ENCODE peak calls at places on chromosomes 7 and 10, in nine cellular contexts. C is fibroblast of villous mesenchyme; M is fibroblast of lung; D is CD8-positive, alpha-beta T cell; R is mucosa of descending colon; T is endothelial cell; I is AG04450; Z is hepatocyte; K is HCT116. L is an unnamed sample.

GRCh38 chr7:44961844-44962482 is 16.9 kb downstream of the MYO1G start:
- DNase-seq in C (no peak), M (no peak), D (peak), R (no peak), T (no peak), I (no peak), Z (no peak), K (no peak), L (no peak)

GRCh38 chr7:64618785-64619456 is 47.0 kb upstream of the ZNF107 start:
- DNase-seq in C (peak), M (peak), D (no peak), R (no peak), T (peak), I (no peak), Z (no peak), K (peak), L (no peak)

GRCh38 chr7:21944616-21945373 is 904 bp downstream of the CDCA7L start:
- DNase-seq in C (peak), M (peak), D (peak), R (peak), T (peak), I (no peak), Z (peak), K (peak), L (peak)

GRCh38 chr7:5237286-5237685 is 45.5 kb upstream of the SLC29A4 start:
- DNase-seq in C (peak), M (peak), D (no peak), R (peak), T (no peak), I (no peak), Z (peak), K (no peak), L (no peak)

GRCh38 chr7:155951554-155952158 is 139.4 kb upstream of the SHH start:
- DNase-seq in C (peak), M (peak), D (no peak), R (no peak), T (peak), I (peak), Z (peak), K (peak), L (no peak)

GRCh38 chr7:138161600-138162081 is 85.4 kb downstream of the AKR1D1 start:
- DNase-seq in C (peak), M (peak), D (peak), R (peak), T (peak), I (peak), Z (peak), K (peak), L (peak)

GRCh38 chr7:30843741-30844482 is 67.7 kb upstream of the AQP1 start:
- DNase-seq in C (no peak), M (no peak), D (no peak), R (no peak), T (no peak), I (no peak), Z (no peak), K (no peak), L (peak)

GRCh38 chr10:71255817-71256660 is 43.7 kb downstream of the UNC5B start:
- DNase-seq in C (peak), M (peak), D (no peak), R (peak), T (no peak), I (peak), Z (peak), K (peak), L (no peak)

DNA sequence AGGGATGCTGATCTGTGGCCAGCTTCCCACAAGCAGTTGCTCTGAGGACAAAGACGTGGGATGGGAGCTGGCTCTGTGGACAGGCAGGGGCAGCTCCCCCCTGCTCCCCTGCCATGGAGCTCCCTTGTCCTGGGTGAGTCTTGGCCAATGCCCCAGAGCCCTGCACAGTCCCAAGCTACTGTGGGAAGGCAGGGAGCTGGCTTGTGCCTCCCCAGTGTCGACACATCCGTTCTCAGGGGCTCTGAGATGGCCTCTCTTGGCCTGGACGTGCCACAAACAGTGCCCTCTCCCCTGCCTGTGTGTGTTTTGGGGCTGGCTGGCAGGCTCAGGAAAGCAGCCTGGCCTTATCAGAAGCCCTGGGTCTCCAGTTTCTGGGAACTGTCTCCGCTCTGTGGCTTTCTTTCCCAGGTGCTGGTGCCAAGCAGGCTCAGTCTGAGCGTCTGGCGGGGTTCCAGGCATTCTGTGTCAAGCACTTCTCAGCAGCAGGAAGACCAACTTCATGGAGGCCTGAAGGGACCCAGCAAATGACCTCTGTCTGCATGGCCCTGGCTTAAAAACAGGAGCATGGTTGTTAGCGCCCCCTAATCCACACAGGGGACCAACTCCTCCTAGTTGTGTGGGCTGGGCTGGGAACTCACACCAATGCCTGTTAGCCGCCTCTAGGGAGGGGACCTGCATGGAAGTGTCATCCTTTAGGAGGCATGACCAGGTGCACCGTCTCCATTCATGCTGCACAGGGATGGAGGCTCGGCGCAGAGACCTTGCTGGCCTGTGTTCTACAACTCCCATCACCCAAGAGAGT is 375.2 kb downstream of the RPS24 start:
- DNase-seq in C (no peak), M (peak), D (no peak), R (no peak), T (no peak), I (no peak), Z (peak), K (no peak), L (peak)
- TF ChIP-seq CTCF in C (no peak), M (no peak), D (no peak), R (no peak), T (no peak), I (no peak), Z (no peak), K (no peak), L (no peak)

DNA sequence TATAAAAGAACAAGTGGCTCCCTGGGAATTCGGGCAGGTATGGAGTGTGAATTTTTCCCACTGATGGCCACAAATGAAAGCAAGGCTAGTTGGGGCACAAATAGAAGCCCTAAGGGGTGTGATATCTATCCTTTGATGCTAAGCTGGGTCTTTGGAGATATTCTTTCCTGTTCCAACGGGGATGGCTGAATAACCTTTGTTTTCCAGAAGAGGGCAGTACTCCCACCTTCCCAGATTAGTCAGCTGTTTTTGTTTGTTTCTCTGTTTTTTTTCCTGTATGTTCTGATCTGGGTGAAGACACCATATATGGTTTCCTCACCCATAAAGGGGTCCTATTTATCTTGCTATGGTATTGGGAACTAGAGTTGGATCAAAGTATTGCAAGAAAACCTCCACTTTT is 947.7 kb upstream of the SORCS1 start:
- DNase-seq in C (peak), M (no peak), D (no peak), R (no peak), T (no peak), I (no peak), Z (no peak), K (no peak), L (no peak)
- TF ChIP-seq CTCF in C (peak), M (no peak), D (no peak), R (no peak), T (peak), I (no peak), Z (peak), K (no peak), L (no peak)

GRCh38 chr10:98885380-98885779 is 350.3 kb downstream of the HPSE2 start:
- DNase-seq in C (no peak), M (no peak), D (no peak), R (no peak), T (no peak), I (no peak), Z (no peak), K (no peak), L (no peak)
- TF ChIP-seq CTCF in C (no peak), M (no peak), D (no peak), R (no peak), T (no peak), I (no peak), Z (no peak), K (no peak), L (no peak)

GRCh38 chr7:20310963-20311742 is 19.5 kb upstream of the ITGB8 start:
- DNase-seq in C (peak), M (peak), D (no peak), R (no peak), T (no peak), I (no peak), Z (peak), K (peak), L (no peak)
- TF ChIP-seq CTCF in C (peak), M (no peak), D (no peak), R (no peak), T (peak), I (peak), Z (peak), K (peak), L (peak)

GRCh38 chr7:37435156-37435555 is 13.5 kb downstream of the ELMO1 start:
- DNase-seq in C (no peak), M (no peak), D (no peak), R (no peak), T (no peak), I (no peak), Z (no peak), K (no peak), L (no peak)

GRCh38 chr7:37431413-37431812 is 17.3 kb downstream of the ELMO1 start:
- DNase-seq in C (no peak), M (no peak), D (no peak), R (no peak), T (no peak), I (no peak), Z (no peak), K (no peak), L (no peak)

GRCh38 chr7:37432240-37432917 is 16.3 kb downstream of the ELMO1 start:
- DNase-seq in C (no peak), M (no peak), D (no peak), R (no peak), T (no peak), I (no peak), Z (no peak), K (no peak), L (no peak)

GRCh38 chr7:37430644-37431043 is 18.0 kb downstream of the ELMO1 start:
- DNase-seq in C (no peak), M (no peak), D (no peak), R (no peak), T (no peak), I (no peak), Z (no peak), K (no peak), L (no peak)

GRCh38 chr7:37433166-37433565 is 15.5 kb downstream of the ELMO1 start:
- DNase-seq in C (no peak), M (no peak), D (no peak), R (no peak), T (no peak), I (no peak), Z (no peak), K (no peak), L (no peak)
- TF ChIP-seq CTCF in C (no peak), M (no peak), D (no peak), R (no peak), T (no peak), I (no peak), Z (peak), K (no peak), L (no peak)

DNA sequence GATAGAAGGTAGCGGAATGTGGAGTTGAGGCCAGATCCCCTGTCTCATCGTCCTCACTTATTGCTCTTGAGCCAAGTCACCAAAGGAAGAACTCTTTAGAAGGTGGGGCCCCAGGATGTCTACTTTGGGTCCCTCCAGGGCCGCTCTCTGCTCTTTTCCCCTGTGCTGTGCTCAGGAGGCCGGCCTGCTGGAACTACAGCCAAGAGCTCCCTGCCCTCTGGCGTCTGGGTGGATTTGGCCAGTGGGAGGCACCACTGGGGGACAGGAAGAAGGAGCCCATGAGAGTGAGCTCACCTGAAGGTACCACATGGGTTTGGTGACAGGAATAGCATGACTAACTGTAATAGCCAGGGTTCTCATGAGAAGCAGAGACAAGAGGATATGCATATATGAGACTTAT is 97.7 kb upstream of the FAM180A start:
- DNase-seq in C (no peak), M (no peak), D (no peak), R (no peak), T (no peak), I (no peak), Z (no peak), K (no peak), L (no peak)
- TF ChIP-seq CTCF in C (no peak), M (no peak), D (no peak), R (no peak), T (no peak), I (no peak), Z (no peak), K (no peak), L (no peak)

L was measured in mesothelial cell of epicardium.